ENCODE peak calls at places on chromosomes 16 and 17, in eight cellular contexts. T is NCI-H1436 treated with DMSO at 0.1 percent for 48 hours; O is T-cell; U is kidney epithelial cell; Y is C1 segment of cervical spinal cord; R is iris pigment epithelial cell; M is stimulated activated CD4-positive, alpha-beta T cell treated with anti-CD3 and anti-CD28 coated beads, Interleukin-12 subunit alpha, Interleukin-12 subunit beta, amount 100 ng/mL, for 4 hours; B is NCI-H524 treated with DMSO at 0.1 percent for 48 hours. Q is an unnamed sample.

GRCh38 chr16:7345423-7345822 is 12.8 kb downstream of the RBFOX1 start:
- DNase-seq in M (no peak), T (no peak), B (no peak), R (no peak), Y (no peak), O (no peak), U (no peak), Q (no peak)

GRCh38 chr17:31294839-31295488 is 2.1 kb downstream of the OMG start:
- DNase-seq in U (no peak), B (no peak), R (peak; percentile 50), M (no peak), O (no peak), Y (no peak), T (no peak), Q (no peak)

GRCh38 chr16:30356401-30357084 is 1.4 kb upstream of the CD2BP2 start:
- DNase-seq in R (no peak), M (no peak), Y (peak; percentile 30), U (no peak), O (no peak), T (no peak), B (no peak), Q (no peak)

GRCh38 chr16:10067406-10067805 is 114.8 kb downstream of the GRIN2A start:
- DNase-seq in T (no peak), M (no peak), U (no peak), R (no peak), B (peak; percentile 88), Y (no peak), O (no peak), Q (no peak)

GRCh38 chr16:12231666-12232065 is 255.1 kb downstream of the SNX29 start:
- DNase-seq in M (no peak), T (no peak), B (no peak), Y (no peak), U (no peak), O (no peak), R (peak; percentile 71), Q (no peak)

GRCh38 chr16:88023366-88023765 is 72.1 kb downstream of the BANP start:
- DNase-seq in O (no peak), R (no peak), Y (no peak), T (no peak), M (no peak), U (no peak), B (no peak), Q (no peak)

GRCh38 chr16:62870554-62870953 is 834.3 kb upstream of the CDH8 start:
- DNase-seq in O (no peak), Y (no peak), M (no peak), T (no peak), U (no peak), B (no peak), R (no peak), Q (no peak)

GRCh38 chr16:68749424-68749823 is 12.3 kb downstream of the CDH1 start:
- DNase-seq in R (no peak), T (no peak), U (no peak), B (no peak), Y (no peak), O (no peak), M (no peak), Q (no peak)

GRCh38 chr17:63490858-63491400 is 14.1 kb downstream of the ACE start:
- DNase-seq in Y (no peak), R (no peak), O (no peak), B (no peak), U (no peak), T (no peak), M (no peak), Q (no peak)

GRCh38 chr16:64489449-64489848 is 632.4 kb downstream of the CDH11 start:
- DNase-seq in B (no peak), T (no peak), R (no peak), M (no peak), Y (no peak), O (no peak), U (no peak), Q (no peak)

GRCh38 chr17:75240394-75241142 is 20.8 kb downstream of the GGA3 start:
- DNase-seq in Y (no peak), O (no peak), R (peak; percentile 41), B (no peak), M (peak; percentile 51), U (no peak), T (peak; percentile 75), Q (peak; percentile 14)

GRCh38 chr16:29665294-29666077 is 2.4 kb downstream of the SPN start:
- DNase-seq in O (peak; percentile 48), M (peak; percentile 18), Y (no peak), R (no peak), B (no peak), U (no peak), T (no peak), Q (no peak)

GRCh38 chr17:78641666-78642065 is 64.5 kb upstream of the DNAH17 start:
- DNase-seq in R (no peak), B (no peak), U (no peak), Y (no peak), T (no peak), O (no peak), M (no peak), Q (no peak)

GRCh38 chr17:78680436-78680835 is 101.6 kb downstream of the CYTH1 start:
- DNase-seq in M (no peak), O (no peak), R (peak; percentile 67), B (no peak), T (no peak), U (no peak), Y (no peak), Q (no peak)

GRCh38 chr17:75406222-75406615 is 741 bp upstream of the GRB2 start:
- DNase-seq in M (no peak), B (peak; percentile 53), R (no peak), O (no peak), Y (no peak), U (no peak), T (no peak), Q (no peak)

GRCh38 chr17:33012522-33013033 is 20.9 kb downstream of the SPACA3 start:
- DNase-seq in R (peak; percentile 98), Y (no peak), U (peak; percentile 62), T (no peak), B (no peak), O (no peak), M (no peak), Q (no peak)

GRCh38 chr17:78710607-78711006 is 71.5 kb downstream of the CYTH1 start:
- DNase-seq in M (no peak), R (no peak), T (no peak), Y (no peak), O (no peak), U (no peak), B (no peak), Q (no peak)

GRCh38 chr16:89155184-89155679 is 16.3 kb upstream of the CDH15 start:
- DNase-seq in B (no peak), R (peak; percentile 79), U (no peak), T (no peak), O (no peak), M (no peak), Y (no peak), Q (no peak)

GRCh38 chr16:89401641-89402445 is 88.5 kb downstream of the ANKRD11 start:
- DNase-seq in M (no peak), U (no peak), T (no peak), O (no peak), B (no peak), Y (no peak), R (peak; percentile 83), Q (no peak)

GRCh38 chr17:78641243-78641642 is 64.0 kb upstream of the DNAH17 start:
- DNase-seq in R (no peak), U (no peak), O (no peak), T (no peak), B (no peak), M (no peak), Y (no peak), Q (no peak)

GRCh38 chr16:71205482-71206131 is 24.9 kb downstream of the HYDIN start:
- DNase-seq in U (no peak), M (no peak), Y (no peak), R (no peak), B (no peak), O (no peak), T (no peak), Q (no peak)

GRCh38 chr17:82602986-82603385 is 45.3 kb downstream of the WDR45B start:
- DNase-seq in B (no peak), Y (no peak), O (no peak), T (no peak), R (peak; percentile 54), M (no peak), U (no peak), Q (no peak)

GRCh38 chr17:10119203-10120112 is 78.9 kb downstream of the GAS7 start:
- DNase-seq in T (no peak), R (no peak), Y (no peak), O (no peak), M (no peak), B (no peak), U (no peak), Q (peak; percentile 18)

GRCh38 chr17:73349138-73349537 is 37.3 kb upstream of the CDC42EP4 start:
- DNase-seq in U (no peak), T (no peak), R (no peak), O (no peak), Y (peak; percentile 54), B (no peak), M (no peak), Q (no peak)

GRCh38 chr17:16977932-16978331 is 6.0 kb upstream of the TNFRSF13B start:
- DNase-seq in T (no peak), R (peak; percentile 48), O (no peak), B (no peak), U (peak; percentile 69), M (no peak), Y (no peak), Q (no peak)

GRCh38 chr17:47633996-47634395 is 15.7 kb upstream of the KPNB1 start:
- DNase-seq in T (no peak), O (no peak), U (no peak), R (no peak), M (no peak), Y (no peak), B (no peak), Q (no peak)

GRCh38 chr16:70375636-70376611 is 29.2 kb downstream of the DDX19A start:
- DNase-seq in M (no peak), Y (no peak), T (no peak), B (no peak), R (no peak), U (no peak), O (no peak), Q (no peak)

GRCh38 chr17:54426287-54426886 is 474.3 kb upstream of the TOM1L1 start:
- DNase-seq in T (no peak), U (no peak), B (peak; percentile 12), O (no peak), Y (no peak), M (no peak), R (peak; percentile 0), Q (no peak)

GRCh38 chr16:14510939-14511797 is 118.9 kb downstream of the PARN start:
- DNase-seq in M (no peak), R (peak; percentile 88), B (no peak), T (no peak), Y (no peak), O (no peak), U (peak; percentile 71), Q (no peak)

GRCh38 chr17:77774182-77774581 is 184.3 kb upstream of the TNRC6C start:
- DNase-seq in Y (no peak), T (no peak), B (no peak), R (no peak), O (no peak), U (no peak), M (no peak), Q (no peak)

Q was measured in NK-92 treated with Interleukin-12 subunit alpha and Interleukin-12 subunit beta, amount 100 ng/mL, for 24 hours.